ENCODE peak calls at places on chromosomes 7 and 10, in nine cellular contexts. J is SK-N-SH, R is K562, S is Panc1, X is A549, O is GM23338, P is HCT116, Q is GM12878, D is HepG2. M is an unnamed sample.

GRCh38 chr7:131226116-131226562 is 101.5 kb upstream of the MKLN1 start:
- DNase-seq in D (peak; percentile 44), P (no peak), O (no peak), S (no peak), R (no peak), X (peak; percentile 84), Q (no peak), J (no peak), M (no peak)

GRCh38 chr7:111006691-111007090 is 84.2 kb upstream of the LRRN3 start:
- DNase-seq in O (no peak), S (no peak), R (no peak), X (no peak), Q (no peak), J (no peak), P (no peak), D (no peak), M (no peak)

GRCh38 chr7:138001529-138002095 is at the start of gene CREB3L2:
- DNase-seq in R (peak; percentile 53), Q (no peak), P (no peak), J (peak; percentile 72), X (peak; percentile 51), O (peak; percentile 87), D (peak; percentile 36), S (no peak), M (peak; percentile 59)

GRCh38 chr7:116403265-116403664 is 96.3 kb upstream of the CAV2 start:
- DNase-seq in O (no peak), X (no peak), S (no peak), R (no peak), D (no peak), J (no peak), Q (no peak), P (no peak), M (no peak)

GRCh38 chr10:28991326-28991725 is 297.5 kb upstream of the LYZL1 start:
- DNase-seq in J (no peak), Q (no peak), D (peak; percentile 30), O (no peak), X (peak; percentile 88), S (no peak), P (peak; percentile 76), R (no peak), M (no peak)

GRCh38 chr10:102714621-102715455 is at the start of gene SFXN2:
- DNase-seq in X (no peak), O (peak; percentile 75), P (no peak), R (no peak), J (no peak), D (no peak), Q (no peak), S (no peak), M (no peak)

GRCh38 chr7:128883622-128884549 is 21.2 kb downstream of the ATP6V1F start:
- DNase-seq in Q (peak; percentile 48), P (peak; percentile 58), D (peak; percentile 44), S (peak; percentile 52), R (peak; percentile 97), X (peak; percentile 74), J (peak; percentile 96), O (peak; percentile 94), M (peak; percentile 62)

GRCh38 chr10:109934958-109935793 is 11.9 kb upstream of the XPNPEP1 start:
- DNase-seq in D (no peak), X (no peak), Q (no peak), R (no peak), J (peak; percentile 15), O (peak; percentile 84), S (no peak), P (no peak), M (no peak)

GRCh38 chr7:112770051-112770450 is 20.1 kb downstream of the TMEM168 start:
- DNase-seq in P (no peak), X (no peak), S (no peak), R (no peak), D (no peak), J (no peak), O (no peak), Q (no peak), M (no peak)

GRCh38 chr10:132848306-132848705 is 62.4 kb upstream of the NKX6-2 start:
- DNase-seq in R (no peak), P (no peak), S (no peak), O (no peak), J (peak; percentile 54), D (no peak), X (no peak), Q (no peak), M (peak; percentile 8)

GRCh38 chr10:24463683-24464426 is 254.9 kb downstream of the KIAA1217 start:
- DNase-seq in O (no peak), P (no peak), J (no peak), Q (no peak), S (peak; percentile 87), X (peak; percentile 16), D (no peak), R (no peak), M (no peak)

GRCh38 chr7:137898839-137899681 is 52.3 kb upstream of the DGKI start:
- DNase-seq in D (peak; percentile 58), R (peak; percentile 91), S (peak; percentile 59), P (peak; percentile 42), X (peak; percentile 66), J (peak; percentile 89), Q (peak; percentile 48), O (peak; percentile 93), M (peak; percentile 54)

GRCh38 chr10:51083280-51083986 is 9.1 kb downstream of the PRKG1 start:
- DNase-seq in D (no peak), O (peak; percentile 71), P (no peak), X (no peak), S (no peak), J (no peak), R (no peak), Q (no peak), M (no peak)

GRCh38 chr7:113796557-113796956 is 122.3 kb downstream of the PPP1R3A start:
- DNase-seq in Q (no peak), O (peak; percentile 13), S (no peak), R (no peak), X (no peak), J (no peak), P (no peak), D (no peak), M (peak; percentile 7)

GRCh38 chr10:22476601-22477364 is 131.5 kb downstream of the SPAG6 start:
- DNase-seq in J (no peak), D (no peak), O (peak; percentile 64), R (no peak), P (no peak), S (no peak), X (no peak), Q (no peak), M (no peak)

GRCh38 chr7:18393465-18394118 is 102.0 kb upstream of the HDAC9 start:
- DNase-seq in S (no peak), R (no peak), X (no peak), J (no peak), P (no peak), Q (no peak), O (no peak), D (no peak), M (no peak)

GRCh38 chr7:50153141-50153540 is 60.1 kb upstream of the ZPBP start:
- DNase-seq in O (no peak), Q (no peak), S (no peak), J (no peak), X (no peak), P (no peak), R (no peak), D (no peak), M (no peak)

GRCh38 chr7:103150192-103150591 is 1.3 kb upstream of the NAPEPLD start:
- DNase-seq in Q (no peak), S (no peak), O (no peak), R (no peak), X (no peak), P (no peak), J (no peak), D (peak; percentile 33), M (no peak)

GRCh38 chr10:72201293-72201692 is 14.5 kb upstream of the ANAPC16 start:
- DNase-seq in P (no peak), O (no peak), R (no peak), D (no peak), J (no peak), X (no peak), S (no peak), Q (no peak), M (no peak)

GRCh38 chr7:122311719-122312118 is 7.2 kb upstream of the FEZF1 start:
- DNase-seq in Q (no peak), J (peak; percentile 45), D (no peak), R (no peak), X (no peak), O (peak; percentile 48), P (no peak), S (no peak), M (no peak)

GRCh38 chr10:50421026-50421719 is 169.9 kb upstream of the ASAH2 start:
- DNase-seq in O (peak; percentile 83), R (peak; percentile 48), X (peak; percentile 58), Q (peak; percentile 72), D (peak; percentile 55), J (peak; percentile 44), P (no peak), S (peak; percentile 13), M (no peak)

GRCh38 chr7:6259257-6259656 is 13.2 kb downstream of the CYTH3 start:
- DNase-seq in S (no peak), J (no peak), O (no peak), Q (no peak), P (no peak), X (no peak), R (no peak), D (no peak), M (no peak)
- H3K27ac ChIP-seq in S (peak overlapping the region; percentile 25), J (peak overlapping the region; percentile 99), O (no peak overlapping the region), Q (peak overlapping the region; percentile 92), P (no peak overlapping the region), X (no peak overlapping the region), R (no peak overlapping the region), D (no peak overlapping the region), M (peak overlapping the region; percentile 32)

GRCh38 chr10:44977287-44978212 is 1.1 kb downstream of the DEPP1 start:
- DNase-seq in P (no peak), R (no peak), Q (no peak), D (no peak), J (no peak), O (no peak), X (no peak), S (no peak), M (no peak)
- TF ChIP-seq REST in P (no peak), R (no peak), Q (no peak), D (no peak), J (no peak), O (no peak), X (no peak), S (no peak), M (no peak)

DNA sequence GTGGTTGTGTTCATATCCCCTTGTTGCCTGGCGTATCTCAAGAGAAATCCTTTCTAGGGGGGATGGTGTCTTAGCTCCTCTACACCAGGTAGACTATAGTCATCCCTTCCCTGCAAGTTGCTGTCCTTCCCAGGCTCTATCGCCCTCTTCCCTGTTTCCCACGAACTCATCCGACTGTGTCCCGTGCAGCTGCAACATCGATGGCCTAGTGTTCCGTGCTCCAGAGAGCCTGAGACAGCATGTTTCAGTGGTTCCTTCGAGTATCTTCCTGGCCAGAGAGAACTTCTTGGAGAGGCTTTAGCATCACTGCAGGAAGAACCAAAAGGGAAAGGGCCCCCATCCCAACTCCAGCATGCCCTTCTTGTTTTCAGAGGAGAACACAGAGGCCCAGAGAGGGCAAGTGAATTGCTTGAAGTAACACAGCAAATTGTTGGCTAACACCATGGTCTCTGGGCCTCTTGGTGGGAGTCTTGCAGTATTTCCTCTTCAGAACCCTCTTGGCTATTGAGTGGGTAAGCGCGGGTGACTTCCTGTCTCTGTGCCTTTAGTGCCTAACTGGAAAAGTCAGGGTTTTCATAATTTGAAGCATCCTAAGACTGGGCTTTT is 162.9 kb downstream of the RGS10 start:
- DNase-seq in P (no peak), Q (no peak), J (no peak), R (no peak), X (no peak), S (no peak), O (no peak), D (no peak), M (no peak)
- H3K27ac ChIP-seq in P (no peak overlapping the region), Q (no peak overlapping the region), J (no peak overlapping the region), R (no peak overlapping the region), X (no peak overlapping the region), S (no peak overlapping the region), O (no peak overlapping the region), D (no peak overlapping the region), M (no peak overlapping the region)

GRCh38 chr7:522938-523289 is 3.3 kb upstream of the PDGFA start:
- DNase-seq in S (no peak), O (no peak), Q (no peak), X (no peak), R (no peak), D (no peak), P (no peak), J (no peak), M (no peak)
- TF ChIP-seq REST in S (no peak), O (no peak), Q (no peak), X (no peak), R (no peak), D (no peak), P (no peak), J (no peak), M (no peak)

M was measured in HL-60.